ENCODE peak calls at places on chromosomes 13 and 19, in six cellular contexts. T, N, Q, I, Y and L are unnamed samples.

GRCh38 chr13:101916108-101916757 is 463.8 kb downstream of the ITGBL1 start:
- DNase-seq in T (no peak), I (peak), N (peak), Q (peak), Y (no peak), L (peak)

GRCh38 chr13:52899206-52899605 is 50.8 kb upstream of the PCDH8 start:
- DNase-seq in Y (no peak), Q (no peak), N (no peak), I (no peak), T (no peak), L (no peak)

GRCh38 chr19:11018179-11018578 is 57.3 kb downstream of the SMARCA4 start:
- DNase-seq in Q (no peak), T (no peak), Y (peak), N (no peak), I (no peak), L (peak)

GRCh38 chr19:6041991-6042421 is 64.1 kb upstream of the RANBP3 start:
- DNase-seq in I (no peak), Y (no peak), T (no peak), Q (no peak), N (peak), L (no peak)

GRCh38 chr19:36482876-36483275 is 6.5 kb downstream of the ZNF566 start:
- DNase-seq in Q (no peak), N (no peak), T (no peak), I (no peak), Y (no peak), L (no peak)

GRCh38 chr19:31099470-31100190 is 249.6 kb downstream of the TSHZ3 start:
- DNase-seq in N (no peak), I (no peak), Q (no peak), T (no peak), Y (no peak), L (no peak)

GRCh38 chr13:87827479-87827878 is 156.3 kb downstream of the SLITRK5 start:
- DNase-seq in Y (no peak), Q (no peak), N (no peak), I (no peak), T (no peak), L (peak)

GRCh38 chr13:46531953-46532352 is 21.0 kb upstream of the LRCH1 start:
- DNase-seq in I (no peak), Y (no peak), T (no peak), Q (no peak), N (no peak), L (no peak)

GRCh38 chr13:45042539-45042938 is 53.2 kb downstream of the GPALPP1 start:
- DNase-seq in Q (no peak), Y (no peak), N (no peak), T (no peak), I (no peak), L (peak)

GRCh38 chr19:46218160-46218559 is 11.4 kb upstream of the IGFL1 start:
- DNase-seq in Q (peak), Y (peak), N (peak), T (peak), I (peak), L (peak)

GRCh38 chr13:27450921-27451461 is 627 bp upstream of the MTIF3 start:
- DNase-seq in N (peak), I (peak), T (peak), Q (no peak), Y (peak), L (peak)

GRCh38 chr13:42377640-42378382 is 105.9 kb downstream of the AKAP11 start:
- DNase-seq in N (no peak), Y (no peak), I (no peak), Q (no peak), T (no peak), L (peak)

GRCh38 chr13:42363941-42364612 is 92.1 kb downstream of the AKAP11 start:
- DNase-seq in Q (peak), T (peak), I (no peak), N (no peak), Y (no peak), L (peak)

GRCh38 chr19:51012661-51013190 is 6.8 kb downstream of the KLK10 start:
- DNase-seq in T (no peak), Q (no peak), N (no peak), Y (no peak), I (no peak), L (no peak)

GRCh38 chr13:113862766-113863510 is 938 bp downstream of the GAS6 start:
- DNase-seq in N (peak), T (no peak), Q (peak), Y (peak), I (no peak), L (peak)

GRCh38 chr13:110712081-110712848 is 1.2 kb upstream of the ING1 start:
- DNase-seq in I (peak), N (peak), T (peak), Y (peak), Q (peak), L (peak)

GRCh38 chr13:94620286-94620896 is 18.7 kb downstream of the GPR180 start:
- DNase-seq in I (peak), Q (no peak), Y (peak), N (no peak), T (peak), L (peak)

GRCh38 chr19:39409207-39409885 is 2.7 kb downstream of the ZFP36 start:
- DNase-seq in Y (peak), N (peak), I (no peak), T (peak), Q (peak), L (peak)

GRCh38 chr13:111371211-111371610 is 50.8 kb downstream of the TEX29 start:
- DNase-seq in Y (no peak), I (no peak), N (no peak), T (peak), Q (no peak), L (no peak)

GRCh38 chr13:21399741-21400140 is 59.4 kb downstream of the ZDHHC20 start:
- DNase-seq in Y (no peak), T (peak), I (no peak), Q (no peak), N (no peak), L (peak)

GRCh38 chr19:16200038-16200775 is 2.5 kb downstream of the AP1M1 start:
- DNase-seq in T (peak), I (no peak), Q (no peak), N (no peak), Y (no peak), L (peak)

GRCh38 chr13:40472427-40473220 is 193.8 kb downstream of the FOXO1 start:
- DNase-seq in Q (no peak), Y (no peak), N (no peak), I (no peak), T (no peak), L (no peak)
- H3K14ac ChIP-seq in Q (no peak), Y (no peak), N (no peak), I (no peak), T (no peak), L (no peak)

GRCh38 chr19:41174297-41174928 is 18.6 kb upstream of the CYP2S1 start:
- DNase-seq in Y (no peak), N (no peak), Q (no peak), T (no peak), I (no peak), L (no peak)

GRCh38 chr19:41172297-41173164 is 20.5 kb upstream of the CYP2S1 start:
- DNase-seq in N (no peak), T (no peak), I (no peak), Y (no peak), Q (no peak), L (no peak)

GRCh38 chr19:41175825-41176734 is 16.9 kb upstream of the CYP2S1 start:
- DNase-seq in Q (peak), I (no peak), Y (peak), T (peak), N (peak), L (peak)
- H2BK5ac ChIP-seq in Q (no peak), I (no peak), Y (peak), T (no peak), N (peak), L (no peak)

DNA sequence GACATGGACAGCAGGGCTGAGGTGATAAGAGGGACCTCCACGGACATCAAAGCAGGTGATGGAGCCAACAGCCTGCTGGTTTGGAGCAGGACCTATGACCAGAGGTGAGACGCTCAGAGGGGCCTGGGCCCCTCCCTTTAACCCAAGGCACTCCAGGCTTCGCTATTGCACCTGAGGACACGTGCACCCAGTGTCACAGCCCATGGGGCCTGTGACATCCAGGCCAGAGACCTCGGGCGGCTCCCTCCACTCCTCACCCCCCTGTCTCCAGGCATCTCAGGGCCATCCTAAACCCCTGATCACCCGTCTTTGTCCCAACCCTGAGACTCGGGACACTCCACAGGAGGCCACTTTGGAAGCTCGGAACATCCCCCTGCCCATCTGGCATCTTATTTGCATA is 12.9 kb downstream of the ADGRE5 start:
- DNase-seq in T (no peak), Q (no peak), Y (no peak), I (no peak), N (no peak), L (no peak)
- H4K8ac ChIP-seq in T (no peak), Q (no peak), Y (no peak), I (no peak), N (peak), L (no peak)

GRCh38 chr13:51261610-51262249 is 39.5 kb downstream of the FAM124A start:
- DNase-seq in N (peak), Q (no peak), T (no peak), Y (no peak), I (no peak), L (no peak)
- H3K14ac ChIP-seq in N (no peak), Q (no peak), T (no peak), Y (no peak), I (no peak), L (no peak)

GRCh38 chr19:49222528-49222927 is 64.9 kb downstream of the TRPM4 start:
- DNase-seq in Y (no peak), I (no peak), Q (no peak), T (no peak), N (no peak), L (no peak)

GRCh38 chr19:49229416-49229815 is 71.8 kb downstream of the TRPM4 start:
- DNase-seq in Q (no peak), I (no peak), N (no peak), Y (no peak), T (no peak), L (peak)

GRCh38 chr19:49223472-49223871 is 65.9 kb downstream of the TRPM4 start:
- DNase-seq in I (no peak), Q (no peak), T (no peak), Y (no peak), N (no peak), L (no peak)

GRCh38 chr19:49222011-49222410 is 64.4 kb downstream of the TRPM4 start:
- DNase-seq in N (no peak), Y (no peak), T (no peak), Q (no peak), I (no peak), L (peak)

DNA sequence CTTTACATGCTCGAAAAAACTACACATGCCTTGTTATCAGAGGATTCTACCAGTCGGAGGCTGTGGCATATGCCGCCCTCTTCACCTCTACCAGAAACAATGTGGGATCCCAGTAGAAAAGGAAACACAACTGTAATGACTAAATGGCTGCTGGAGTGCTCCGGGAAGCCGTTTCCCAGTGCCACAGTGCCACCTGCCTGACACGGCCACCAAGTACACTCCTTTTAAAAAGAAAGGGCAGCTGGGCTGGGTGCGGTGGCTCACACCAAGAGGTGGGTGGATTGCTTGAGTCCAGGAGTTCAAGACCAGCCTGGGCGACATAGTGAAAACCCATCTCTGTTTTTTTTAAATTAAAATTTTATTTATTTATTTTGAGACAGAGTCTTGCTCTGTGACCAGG is 67.3 kb downstream of the TRPM4 start:
- DNase-seq in Y (peak), T (peak), Q (peak), I (peak), N (peak), L (peak)
- H2BK5ac ChIP-seq in Y (no peak), T (no peak), Q (no peak), I (no peak), N (peak), L (no peak)

GRCh38 chr19:20640545-20640944 is 20.8 kb downstream of the ZNF626 start:
- DNase-seq in T (no peak), I (no peak), N (no peak), Q (no peak), Y (no peak), L (no peak)
- H4K8ac ChIP-seq in T (no peak), I (no peak), N (no peak), Q (no peak), Y (no peak), L (no peak)

DNA sequence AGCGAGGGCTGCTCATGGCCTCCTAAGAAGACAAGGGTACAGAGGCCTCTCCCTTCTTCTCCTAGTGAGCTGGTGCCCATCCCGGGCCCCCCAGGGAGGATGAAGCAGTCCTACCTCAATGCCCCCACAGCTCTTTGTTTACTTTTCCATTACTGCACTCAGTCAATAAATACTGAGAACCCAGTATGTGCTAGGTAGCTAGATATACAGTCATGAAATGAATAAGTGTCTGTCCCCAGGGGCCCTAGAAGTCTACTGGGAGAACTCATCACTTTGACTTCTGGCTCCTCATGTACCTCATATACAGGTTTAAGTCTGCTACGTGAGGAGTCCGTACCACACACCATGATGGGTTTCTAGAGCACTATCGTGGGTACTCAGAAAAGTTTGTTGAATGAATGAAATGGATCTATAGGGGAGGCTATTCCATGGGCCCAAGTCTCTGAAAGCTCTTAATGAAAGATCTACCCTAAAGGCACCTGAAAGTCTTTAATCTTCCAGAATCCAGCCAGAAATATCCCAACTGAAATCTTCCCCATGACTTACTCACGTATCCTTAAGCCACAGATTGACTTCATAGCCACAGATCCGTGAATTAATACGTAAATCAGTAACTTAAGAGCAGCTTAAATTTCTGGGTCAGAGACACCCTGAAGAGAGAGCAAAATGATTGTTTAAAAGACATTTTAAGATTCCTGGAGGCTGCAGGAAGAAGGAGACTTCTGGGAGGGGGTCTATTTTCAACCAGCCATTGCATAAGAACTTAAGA is 51.6 kb upstream of the POMP start:
- DNase-seq in N (no peak), Y (no peak), Q (no peak), T (no peak), I (no peak), L (no peak)
- H3K14ac ChIP-seq in N (no peak), Y (no peak), Q (no peak), T (no peak), I (no peak), L (no peak)

DNA sequence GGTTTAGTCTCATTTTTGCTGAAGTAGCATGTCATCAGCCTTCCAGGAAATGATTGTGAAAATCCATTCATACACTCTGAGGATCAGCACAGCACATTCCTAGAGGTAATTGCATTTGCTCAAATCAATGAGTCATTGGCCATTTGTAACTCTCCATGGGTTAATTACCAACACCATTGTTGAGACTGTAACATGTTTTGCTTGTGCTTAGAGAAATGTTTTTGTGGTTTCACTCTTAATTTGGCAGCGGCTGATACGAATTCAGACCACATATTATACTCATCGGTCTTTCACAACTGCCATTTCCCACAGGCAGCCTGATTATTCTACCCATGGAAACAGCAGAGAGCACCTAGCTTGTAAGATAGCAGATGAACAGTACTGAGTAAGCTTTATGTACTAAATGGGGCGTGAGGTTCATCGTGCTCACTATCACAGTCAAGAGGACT is 110.3 kb downstream of the NHLRC3 start:
- DNase-seq in I (no peak), Q (no peak), Y (peak), T (no peak), N (no peak), L (peak)
- H2BK5ac ChIP-seq in I (no peak), Q (no peak), Y (no peak), T (no peak), N (no peak), L (no peak)

GRCh38 chr19:32858559-32858958 is 11.0 kb downstream of the SLC7A9 start:
- DNase-seq in Q (no peak), N (no peak), T (no peak), Y (no peak), I (no peak), L (no peak)

GRCh38 chr19:32858155-32858554 is 11.4 kb downstream of the SLC7A9 start:
- DNase-seq in I (no peak), Y (no peak), Q (no peak), T (no peak), N (no peak), L (no peak)

GRCh38 chr19:32859591-32859990 is 10.0 kb downstream of the SLC7A9 start:
- DNase-seq in I (no peak), Q (no peak), N (no peak), Y (no peak), T (no peak), L (no peak)

GRCh38 chr19:32861596-32861995 is 8.0 kb downstream of the SLC7A9 start:
- DNase-seq in I (no peak), Q (no peak), Y (no peak), T (no peak), N (no peak), L (no peak)

DNA sequence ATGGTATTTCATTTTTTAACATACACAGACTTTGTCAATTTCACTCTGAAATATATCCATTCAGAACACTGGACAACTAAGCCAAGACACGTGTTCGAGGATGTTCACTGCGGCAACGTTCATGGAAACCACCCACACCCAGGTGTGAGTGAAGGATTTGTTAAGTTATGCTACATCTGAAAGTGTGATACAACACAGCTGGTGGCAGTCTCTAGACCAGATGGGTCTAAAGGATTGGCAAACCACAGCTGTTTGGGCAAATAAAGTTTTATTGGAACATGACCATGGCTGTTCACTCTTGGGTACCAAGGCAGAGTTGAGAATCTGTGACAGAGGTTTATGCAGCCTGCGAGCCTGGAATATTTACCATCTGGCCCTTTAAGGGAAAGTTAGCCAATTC is 12.0 kb downstream of the SLC7A9 start:
- DNase-seq in I (no peak), N (no peak), T (no peak), Q (no peak), Y (no peak), L (no peak)
- H4K8ac ChIP-seq in I (no peak), N (no peak), T (no peak), Q (no peak), Y (no peak), L (no peak)